ENCODE peak calls at places on chromosomes 2 and 18, in four cellular contexts. G is CD8-positive, alpha-beta T cell; D is tibial nerve; Z is natural killer cell. R is an unnamed sample.

GRCh38 chr2:6723865-6724571 is 141.7 kb downstream of the CMPK2 start:
- DNase-seq in G (no peak), D (no peak), Z (no peak), R (no peak)

GRCh38 chr2:184879671-184880070 is 281.3 kb downstream of the ZNF804A start:
- DNase-seq in G (no peak), D (no peak), Z (no peak), R (peak)

GRCh38 chr2:241863021-241863954 is 4.6 kb upstream of the PDCD1 start:
- DNase-seq in G (no peak), D (no peak), Z (no peak), R (no peak)

GRCh38 chr2:184769038-184769437 is 170.7 kb downstream of the ZNF804A start:
- DNase-seq in G (no peak), D (no peak), Z (no peak), R (peak)

GRCh38 chr2:218033208-218033589 is 30.4 kb upstream of the TNS1 start:
- DNase-seq in G (no peak), D (no peak), Z (no peak), R (no peak)

GRCh38 chr2:143835481-143835880 is 684.4 kb downstream of the ZEB2 start:
- DNase-seq in G (no peak), D (no peak), Z (no peak), R (no peak)

GRCh38 chr2:223197046-223197445 is 145.1 kb downstream of the KCNE4 start:
- DNase-seq in G (no peak), D (no peak), Z (no peak), R (no peak)

GRCh38 chr2:229141626-229142025 is 129.5 kb downstream of the PID1 start:
- DNase-seq in G (no peak), D (no peak), Z (no peak), R (peak)

GRCh38 chr18:46899274-46899948 is 17.9 kb downstream of the PIAS2 start:
- DNase-seq in G (no peak), D (no peak), Z (no peak), R (no peak)

GRCh38 chr18:70290482-70291294 is 1.8 kb downstream of the SOCS6 start:
- DNase-seq in G (no peak), D (no peak), Z (no peak), R (no peak)

GRCh38 chr2:211093743-211094303 is 537.4 kb downstream of the CPS1 start:
- DNase-seq in G (no peak), D (no peak), Z (no peak), R (no peak)
- TF ChIP-seq CTCF in G (no peak), D (no peak), Z (no peak), R (peak)

DNA sequence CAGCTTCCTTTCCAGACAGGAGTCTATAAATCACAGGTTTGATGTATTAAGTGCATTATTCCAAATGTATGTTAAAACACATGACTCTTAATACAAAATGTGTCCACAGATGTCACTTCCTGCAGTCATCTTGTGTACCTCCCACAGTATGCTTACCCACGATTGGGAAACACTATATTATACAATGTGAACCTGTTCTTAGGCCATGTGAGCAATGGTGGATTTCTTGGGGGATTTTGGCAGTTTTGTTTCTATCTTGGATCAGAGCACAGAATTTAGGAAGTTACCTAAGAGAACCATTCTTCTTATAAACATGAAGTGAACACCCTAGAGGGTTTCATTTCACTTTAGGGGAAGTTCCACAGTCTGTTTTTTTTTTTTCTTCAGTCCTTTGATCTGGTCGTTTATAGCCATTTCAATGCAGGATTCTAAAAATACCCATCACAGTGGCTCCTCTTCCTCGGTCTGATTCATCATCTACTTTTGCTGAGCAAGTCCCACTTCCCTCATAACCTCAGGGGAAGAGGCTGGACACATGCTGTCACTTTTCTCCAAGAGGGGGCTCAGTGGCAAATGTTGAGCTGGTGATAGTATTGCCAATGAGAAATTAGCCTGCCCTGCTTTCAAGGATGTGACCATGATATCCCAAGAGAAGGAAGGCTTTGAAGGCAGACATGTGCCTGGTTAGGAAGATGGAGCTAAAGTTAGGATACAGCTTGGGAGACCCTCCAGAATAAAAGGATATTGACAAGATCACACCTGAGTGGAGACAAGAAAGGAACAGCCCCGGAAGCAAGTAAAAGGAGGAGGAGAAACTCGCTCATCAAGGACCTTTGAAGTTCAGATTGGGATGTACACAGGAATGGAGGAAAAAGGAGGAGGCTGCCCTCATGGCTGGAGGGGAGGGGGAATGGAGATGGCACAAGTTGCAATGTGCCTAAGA is 22.6 kb downstream of the PLEK start:
- DNase-seq in G (no peak), D (no peak), Z (no peak), R (no peak)
- TF ChIP-seq CTCF in G (no peak), D (no peak), Z (no peak), R (no peak)

GRCh38 chr2:43592443-43592842 is 3.4 kb downstream of the THADA start:
- DNase-seq in G (no peak), D (no peak), Z (no peak), R (no peak)
- TF ChIP-seq CTCF in G (no peak), D (no peak), Z (no peak), R (no peak)

GRCh38 chr2:71482055-71482454 is 28.7 kb downstream of the DYSF start:
- DNase-seq in G (no peak), D (no peak), Z (no peak), R (no peak)
- TF ChIP-seq CTCF in G (no peak), D (no peak), Z (no peak), R (peak)

GRCh38 chr2:182784777-182785176 is 68.7 kb downstream of the DNAJC10 start:
- DNase-seq in G (no peak), D (no peak), Z (no peak), R (peak)
- TF ChIP-seq CTCF in G (no peak), D (peak), Z (no peak), R (peak)

GRCh38 chr18:36711813-36712444 is 116.9 kb downstream of the TPGS2 start:
- DNase-seq in G (no peak), D (no peak), Z (no peak), R (peak)

GRCh38 chr18:36711014-36711725 is 117.6 kb downstream of the TPGS2 start:
- DNase-seq in G (no peak), D (no peak), Z (no peak), R (no peak)

GRCh38 chr18:36717422-36718110 is 111.2 kb downstream of the TPGS2 start:
- DNase-seq in G (no peak), D (no peak), Z (no peak), R (no peak)

GRCh38 chr18:36718705-36719328 is 110.0 kb downstream of the TPGS2 start:
- DNase-seq in G (no peak), D (no peak), Z (no peak), R (no peak)

DNA sequence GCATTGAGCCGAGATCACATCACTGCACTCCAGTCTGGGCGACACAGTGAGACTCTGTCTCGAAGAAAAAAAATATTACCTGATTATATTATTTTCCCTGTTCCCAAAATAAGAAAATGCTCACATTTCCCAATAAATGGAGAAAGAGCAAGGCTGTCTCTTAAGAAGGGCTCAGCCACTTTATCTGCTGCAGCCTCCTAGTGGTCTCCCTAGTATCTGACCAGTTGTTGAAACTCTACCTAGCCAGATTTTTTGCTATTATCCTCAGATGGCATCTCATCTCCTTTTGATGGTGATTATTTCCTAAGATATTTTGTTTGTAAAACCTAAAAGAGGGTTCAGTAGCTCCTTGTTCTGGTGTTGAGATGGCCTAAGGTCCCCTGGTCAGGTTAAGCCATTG is 114.3 kb downstream of the TPGS2 start:
- DNase-seq in G (no peak), D (no peak), Z (no peak), R (no peak)
- TF ChIP-seq CTCF in G (no peak), D (no peak), Z (no peak), R (peak)

GRCh38 chr2:26457241-26457666 is 20.7 kb downstream of the OTOF start:
- DNase-seq in G (no peak), D (no peak), Z (no peak), R (no peak)

GRCh38 chr2:26457695-26458364 is 20.1 kb downstream of the OTOF start:
- DNase-seq in G (no peak), D (no peak), Z (no peak), R (no peak)

GRCh38 chr2:26459991-26460612 is 17.8 kb downstream of the OTOF start:
- DNase-seq in G (no peak), D (no peak), Z (no peak), R (no peak)

GRCh38 chr2:26456701-26457224 is 21.2 kb downstream of the OTOF start:
- DNase-seq in G (no peak), D (no peak), Z (no peak), R (no peak)

DNA sequence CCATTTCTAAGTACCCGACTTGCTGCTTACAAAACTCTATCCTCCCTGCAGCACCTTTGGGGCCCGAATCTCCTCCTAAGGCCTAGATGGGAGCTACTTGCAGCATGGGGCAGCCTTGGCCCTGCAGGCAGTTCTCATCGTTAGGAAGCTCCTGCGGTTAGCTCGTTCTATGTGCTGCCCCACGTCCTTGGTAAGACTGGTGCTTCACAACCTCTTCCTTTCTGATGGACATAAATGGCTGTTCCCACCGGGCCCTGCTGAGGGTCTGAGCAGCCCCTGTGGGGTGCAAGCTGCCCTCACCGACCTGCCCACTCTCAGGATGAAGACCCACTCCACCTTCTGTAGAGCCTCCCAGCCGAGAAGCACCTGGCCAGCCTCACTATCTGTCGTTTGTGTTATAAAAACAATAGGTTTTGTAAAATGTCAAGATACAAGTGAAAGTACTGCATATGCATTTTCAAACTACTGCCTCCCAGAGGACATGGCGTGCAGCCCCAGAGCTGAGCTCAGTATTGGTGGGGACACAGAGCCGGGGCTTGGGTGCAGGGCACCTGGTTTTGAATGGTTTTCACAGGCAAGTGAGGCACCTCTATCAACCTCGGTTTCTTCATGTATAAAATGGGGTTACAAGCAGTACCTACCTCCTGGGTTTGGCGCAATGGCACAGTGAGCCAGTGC is 19.4 kb downstream of the OTOF start:
- DNase-seq in G (no peak), D (no peak), Z (no peak), R (no peak)
- TF ChIP-seq CTCF in G (no peak), D (no peak), Z (no peak), R (no peak)

GRCh38 chr18:77305676-77306075 is 56.0 kb downstream of the GALR1 start:
- DNase-seq in G (no peak), D (no peak), Z (no peak), R (no peak)

GRCh38 chr18:77299706-77300105 is 50.1 kb downstream of the GALR1 start:
- DNase-seq in G (no peak), D (no peak), Z (no peak), R (no peak)

GRCh38 chr18:77308216-77308615 is 58.6 kb downstream of the GALR1 start:
- DNase-seq in G (no peak), D (no peak), Z (no peak), R (no peak)

GRCh38 chr18:77300579-77300978 is 50.9 kb downstream of the GALR1 start:
- DNase-seq in G (no peak), D (no peak), Z (no peak), R (no peak)

DNA sequence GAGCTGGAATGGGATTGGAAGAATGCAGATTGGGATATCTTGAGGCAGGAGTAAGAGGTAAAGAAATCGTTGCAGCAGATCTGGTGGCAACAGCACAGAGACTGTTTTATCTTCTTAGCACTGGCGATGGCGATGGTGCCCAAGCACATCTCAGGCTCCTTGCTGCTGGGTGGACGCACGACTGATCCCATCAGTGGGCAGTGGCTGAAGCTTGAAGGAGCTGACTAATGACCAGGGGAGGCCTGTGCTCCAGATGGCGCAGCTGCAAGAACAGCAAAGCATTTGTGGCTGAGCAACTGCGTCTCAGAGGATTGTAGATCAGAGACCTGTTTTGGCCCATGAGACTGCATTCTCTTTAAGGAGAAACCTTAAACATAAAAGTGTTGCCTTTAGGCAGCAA is 54.6 kb downstream of the GALR1 start:
- DNase-seq in G (no peak), D (no peak), Z (no peak), R (no peak)
- TF ChIP-seq CTCF in G (no peak), D (no peak), Z (no peak), R (no peak)

R was measured in astrocyte of the cerebellum.